ENCODE peak calls at places on chromosomes 11 and 22, in four cellular contexts. S is GM19239; A is HTR-8/SVneo; G is effector memory CD8-positive, alpha-beta T cell. U is an unnamed sample.

GRCh38 chr22:42509548-42509947 is 10.0 kb downstream of the RRP7A start:
- DNase-seq in S (no peak), A (no peak), G (no peak), U (no peak)

GRCh38 chr11:110979696-110980095 is 265.8 kb upstream of the POU2AF2 start:
- DNase-seq in S (no peak), A (no peak), G (no peak), U (no peak)

GRCh38 chr11:63445720-63446119 is 45.2 kb downstream of the PLAAT5 start:
- DNase-seq in S (no peak), A (no peak), G (no peak), U (no peak)

GRCh38 chr22:25482868-25483639 is 81.4 kb upstream of the GRK3 start:
- DNase-seq in S (no peak), A (no peak), G (no peak), U (no peak)

GRCh38 chr22:28923826-28924732 is 40.7 kb downstream of the ZNRF3 start:
- DNase-seq in S (no peak), A (no peak), G (no peak), U (no peak)

GRCh38 chr11:10524471-10524870 is 16.5 kb downstream of the RNF141 start:
- DNase-seq in S (no peak), A (no peak), G (no peak), U (no peak)

GRCh38 chr11:115699733-115700132 is 195.5 kb upstream of the CADM1 start:
- DNase-seq in S (no peak), A (no peak), G (no peak), U (no peak)

GRCh38 chr11:77151804-77152513 is 23.9 kb downstream of the MYO7A start:
- DNase-seq in S (no peak), A (no peak), G (peak; percentile 42), U (peak; percentile 46)

GRCh38 chr11:123122341-123122740 is 60.4 kb upstream of the HSPA8 start:
- DNase-seq in S (no peak), A (no peak), G (no peak), U (no peak)

GRCh38 chr11:94932503-94932902 is 40.9 kb downstream of the CWC15 start:
- DNase-seq in S (no peak), A (no peak), G (no peak), U (no peak)

GRCh38 chr11:124122123-124122522 is 6.9 kb downstream of the VWA5A start:
- DNase-seq in S (no peak), A (no peak), G (no peak), U (no peak)

GRCh38 chr11:45259607-45260006 is 26.5 kb downstream of the SYT13 start:
- DNase-seq in S (no peak), A (no peak), G (no peak), U (no peak)

GRCh38 chr22:49971232-49972162 is 10.9 kb downstream of the PIM3 start:
- DNase-seq in S (no peak), A (peak; percentile 49), G (no peak), U (no peak)

GRCh38 chr11:58286249-58286648 is 18.2 kb upstream of the OR10W1 start:
- DNase-seq in S (peak; percentile 16), A (peak; percentile 14), G (no peak), U (no peak)

GRCh38 chr11:120188831-120189455 is 21.9 kb upstream of the OAF start:
- DNase-seq in S (no peak), A (no peak), G (no peak), U (no peak)

GRCh38 chr11:79352304-79352703 is 88.5 kb downstream of the TENM4 start:
- DNase-seq in S (no peak), A (no peak), G (no peak), U (no peak)

GRCh38 chr22:47144791-47145425 is 382.5 kb downstream of the TBC1D22A start:
- DNase-seq in S (no peak), A (no peak), G (no peak), U (no peak)

GRCh38 chr22:32951081-32951806 is 106.9 kb downstream of the SYN3 start:
- DNase-seq in S (no peak), A (no peak), G (no peak), U (no peak)

GRCh38 chr11:134725939-134726639 is 314.0 kb upstream of the B3GAT1 start:
- DNase-seq in S (no peak), A (no peak), G (no peak), U (no peak)

GRCh38 chr11:106468531-106468930 is 391.1 kb downstream of the AASDHPPT start:
- DNase-seq in S (no peak), A (no peak), G (no peak), U (no peak)

GRCh38 chr11:3840289-3840869 is 380 bp downstream of the RHOG start:
- DNase-seq in S (no peak), A (peak; percentile 17), G (no peak), U (peak; percentile 45)

GRCh38 chr11:62044639-62045121 is 77.2 kb upstream of the FTH1 start:
- DNase-seq in S (no peak), A (no peak), G (no peak), U (no peak)

GRCh38 chr11:18452927-18453326 is 2.7 kb upstream of the LDHAL6A start:
- DNase-seq in S (no peak), A (peak; percentile 27), G (no peak), U (no peak)

GRCh38 chr22:29268511-29269229 is 602 bp downstream of the EWSR1 start:
- DNase-seq in S (no peak), A (no peak), G (peak; percentile 17), U (peak; percentile 56)

GRCh38 chr11:1573077-1573846 is 1.2 kb upstream of the DUSP8 start:
- DNase-seq in S (peak; percentile 14), A (no peak), G (peak; percentile 42), U (peak; percentile 47)

GRCh38 chr11:84969103-84969502 is 658.0 kb downstream of the DLG2 start:
- DNase-seq in S (no peak), A (no peak), G (no peak), U (no peak)

GRCh38 chr11:83070878-83071640 is 638 bp downstream of the RAB30 start:
- DNase-seq in S (no peak), A (no peak), G (peak; percentile 12), U (peak; percentile 37)

GRCh38 chr11:70834984-70835560 is 417.3 kb downstream of the SHANK2 start:
- DNase-seq in S (no peak), A (no peak), G (no peak), U (no peak)

GRCh38 chr22:28917747-28918543 is 34.6 kb downstream of the ZNRF3 start:
- DNase-seq in S (no peak), A (no peak), G (no peak), U (no peak)

GRCh38 chr11:8597182-8597581 is 3.2 kb upstream of the STK33 start:
- DNase-seq in S (no peak), A (no peak), G (no peak), U (no peak)

GRCh38 chr11:117842131-117842941 is 17.8 kb upstream of the FXYD2 start:
- DNase-seq in S (no peak), A (no peak), G (no peak), U (no peak)

GRCh38 chr11:36362902-36363301 is 66.8 kb downstream of the PRR5L start:
- DNase-seq in S (no peak), A (peak; percentile 42), G (no peak), U (no peak)

GRCh38 chr11:62394825-62395538 is 23.9 kb upstream of the SCGB1A1 start:
- DNase-seq in S (peak; percentile 65), A (peak; percentile 81), G (peak; percentile 51), U (peak; percentile 62)

GRCh38 chr11:73760066-73760679 is 701 bp downstream of the RAB6A start:
- DNase-seq in S (no peak), A (peak; percentile 55), G (no peak), U (no peak)